ENCODE peak calls at places on chromosomes 4 and X, in five cellular contexts. C is CD8-positive, alpha-beta T cell; L is endodermal cell; D is left cardiac atrium; E is ovary. Q is an unnamed sample.

GRCh38 chr4:34733185-34733916 is 1511.0 kb downstream of the ARAP2 start:
- DNase-seq in C (no peak), L (no peak), D (no peak), E (no peak), Q (no peak)

GRCh38 chr4:31175242-31175910 is 455.2 kb downstream of the PCDH7 start:
- DNase-seq in C (no peak), L (no peak), D (no peak), E (no peak), Q (no peak)

GRCh38 chrX:69229436-69229835 is 64.2 kb upstream of the PJA1 start:
- DNase-seq in C (no peak), L (no peak), D (no peak), E (no peak), Q (no peak)

GRCh38 chr4:108006361-108006760 is 16.7 kb downstream of the HADH start:
- DNase-seq in C (no peak), L (no peak), D (no peak), E (no peak), Q (no peak)

GRCh38 chr4:174538123-174538875 is 16.0 kb upstream of the HPGD start:
- DNase-seq in C (no peak), L (no peak), D (no peak), E (no peak), Q (no peak)

GRCh38 chr4:185914583-185915199 is 102.7 kb upstream of the SORBS2 start:
- DNase-seq in C (no peak), L (no peak), D (no peak), E (no peak), Q (no peak)

GRCh38 chrX:47568656-47569295 is 7.8 kb downstream of the ARAF start:
- DNase-seq in C (peak; percentile 47), L (peak; percentile 81), D (no peak), E (no peak), Q (no peak)

GRCh38 chr4:24024157-24024556 is 134.3 kb upstream of the PPARGC1A start:
- DNase-seq in C (no peak), L (no peak), D (no peak), E (no peak), Q (no peak)

GRCh38 chrX:13048265-13048664 is 3.8 kb upstream of the FAM9C start:
- DNase-seq in C (no peak), L (no peak), D (no peak), E (no peak), Q (no peak)

GRCh38 chr4:182897601-182898478 is 19.3 kb downstream of the DCTD start:
- DNase-seq in C (no peak), L (no peak), D (no peak), E (no peak), Q (no peak)

GRCh38 chrX:12974217-12974796 is 603 bp upstream of the TMSB4X start:
- DNase-seq in C (peak; percentile 59), L (peak; percentile 81), D (peak; percentile 70), E (peak; percentile 48), Q (no peak)

GRCh38 chr4:147821555-147821954 is 89.7 kb downstream of the ARHGAP10 start:
- DNase-seq in C (no peak), L (no peak), D (no peak), E (no peak), Q (no peak)

GRCh38 chr4:38664704-38665401 is 854 bp downstream of the KLF3 start:
- DNase-seq in C (peak; percentile 60), L (peak; percentile 85), D (peak; percentile 73), E (peak; percentile 81), Q (no peak)

GRCh38 chr4:93731448-93731847 is 97.1 kb upstream of the ATOH1 start:
- DNase-seq in C (no peak), L (peak; percentile 60), D (no peak), E (no peak), Q (no peak)

GRCh38 chr4:19224820-19225219 is 1026.9 kb upstream of the SLIT2 start:
- DNase-seq in C (no peak), L (no peak), D (no peak), E (no peak), Q (no peak)

GRCh38 chrX:8673211-8673610 is 58.7 kb downstream of the ANOS1 start:
- DNase-seq in C (no peak), L (no peak), D (no peak), E (no peak), Q (no peak)

GRCh38 chr4:80307774-80308465 is 27.6 kb upstream of the CFAP299 start:
- DNase-seq in C (no peak), L (peak; percentile 53), D (peak; percentile 27), E (no peak), Q (no peak)

GRCh38 chr4:23931489-23931830 is 41.6 kb upstream of the PPARGC1A start:
- DNase-seq in C (no peak), L (no peak), D (no peak), E (no peak), Q (no peak)

Q was measured in glomerular endothelial cell.